ENCODE peak calls at places on chromosomes 13 and 19, in seven cellular contexts. One of them, this sample, is unnamed.

GRCh38 chr19:5306531-5306930 is 34.1 kb downstream of the PTPRS start:
- DNase-seq in left ventricle myocardium inferior: no peak
- DNase-seq in heart left ventricle: no peak
- DNase-seq in CD4-positive, CD25-positive, alpha-beta regulatory T cell: no peak
- DNase-seq in body of pancreas: no peak
- DNase-seq in cardiac muscle cell: no peak
- DNase-seq in fibroblast of lung: no peak
- DNase-seq in this sample: peak; percentile 42

GRCh38 chr19:43634516-43634876 is 5.2 kb downstream of the CADM4 start:
- DNase-seq in left ventricle myocardium inferior: no peak
- DNase-seq in heart left ventricle: no peak
- DNase-seq in CD4-positive, CD25-positive, alpha-beta regulatory T cell: no peak
- DNase-seq in body of pancreas: no peak
- DNase-seq in cardiac muscle cell: no peak
- DNase-seq in fibroblast of lung: no peak
- DNase-seq in this sample: no peak

GRCh38 chr13:90719452-90719851 is 628.0 kb upstream of the MIR17HG start:
- DNase-seq in left ventricle myocardium inferior: no peak
- DNase-seq in heart left ventricle: no peak
- DNase-seq in CD4-positive, CD25-positive, alpha-beta regulatory T cell: no peak
- DNase-seq in body of pancreas: no peak
- DNase-seq in cardiac muscle cell: no peak
- DNase-seq in fibroblast of lung: no peak
- DNase-seq in this sample: no peak

GRCh38 chr19:27618006-27618405 is 1594.9 kb downstream of the UQCRFS1 start:
- DNase-seq in left ventricle myocardium inferior: no peak
- DNase-seq in heart left ventricle: no peak
- DNase-seq in CD4-positive, CD25-positive, alpha-beta regulatory T cell: no peak
- DNase-seq in body of pancreas: no peak
- DNase-seq in cardiac muscle cell: no peak
- DNase-seq in fibroblast of lung: no peak
- DNase-seq in this sample: no peak

GRCh38 chr13:45296259-45296658 is 44.7 kb downstream of the TPT1 start:
- DNase-seq in left ventricle myocardium inferior: no peak
- DNase-seq in heart left ventricle: no peak
- DNase-seq in CD4-positive, CD25-positive, alpha-beta regulatory T cell: no peak
- DNase-seq in body of pancreas: no peak
- DNase-seq in cardiac muscle cell: no peak
- DNase-seq in fibroblast of lung: no peak
- DNase-seq in this sample: no peak

GRCh38 chr13:25541434-25542123 is 169.8 kb downstream of the ATP8A2 start:
- DNase-seq in left ventricle myocardium inferior: no peak
- DNase-seq in heart left ventricle: no peak
- DNase-seq in CD4-positive, CD25-positive, alpha-beta regulatory T cell: no peak
- DNase-seq in body of pancreas: no peak
- DNase-seq in cardiac muscle cell: no peak
- DNase-seq in fibroblast of lung: no peak
- DNase-seq in this sample: no peak

GRCh38 chr13:105655046-105655445 is 880.4 kb downstream of the EFNB2 start:
- DNase-seq in left ventricle myocardium inferior: no peak
- DNase-seq in heart left ventricle: no peak
- DNase-seq in CD4-positive, CD25-positive, alpha-beta regulatory T cell: no peak
- DNase-seq in body of pancreas: no peak
- DNase-seq in cardiac muscle cell: no peak
- DNase-seq in fibroblast of lung: peak; percentile 90
- DNase-seq in this sample: no peak

GRCh38 chr13:37403776-37404497 is 194.6 kb downstream of the POSTN start:
- DNase-seq in left ventricle myocardium inferior: no peak
- DNase-seq in heart left ventricle: no peak
- DNase-seq in CD4-positive, CD25-positive, alpha-beta regulatory T cell: no peak
- DNase-seq in body of pancreas: no peak
- DNase-seq in cardiac muscle cell: no peak
- DNase-seq in fibroblast of lung: peak; percentile 91
- DNase-seq in this sample: no peak

GRCh38 chr13:99922631-99923404 is 48.7 kb downstream of the ZIC5 start:
- DNase-seq in left ventricle myocardium inferior: no peak
- DNase-seq in heart left ventricle: no peak
- DNase-seq in CD4-positive, CD25-positive, alpha-beta regulatory T cell: no peak
- DNase-seq in body of pancreas: no peak
- DNase-seq in cardiac muscle cell: no peak
- DNase-seq in fibroblast of lung: no peak
- DNase-seq in this sample: no peak

GRCh38 chr13:113013878-113014751 is 45.1 kb downstream of the MCF2L start:
- DNase-seq in left ventricle myocardium inferior: no peak
- DNase-seq in heart left ventricle: no peak
- DNase-seq in CD4-positive, CD25-positive, alpha-beta regulatory T cell: no peak
- DNase-seq in body of pancreas: no peak
- DNase-seq in cardiac muscle cell: no peak
- DNase-seq in fibroblast of lung: no peak
- DNase-seq in this sample: no peak

GRCh38 chr19:41369769-41370168 is 5.8 kb upstream of the B9D2 start:
- DNase-seq in left ventricle myocardium inferior: no peak
- DNase-seq in heart left ventricle: no peak
- DNase-seq in CD4-positive, CD25-positive, alpha-beta regulatory T cell: no peak
- DNase-seq in body of pancreas: no peak
- DNase-seq in cardiac muscle cell: no peak
- DNase-seq in fibroblast of lung: no peak
- DNase-seq in this sample: no peak

GRCh38 chr19:51147663-51148062 is 5.6 kb downstream of the SIGLEC7 start:
- DNase-seq in left ventricle myocardium inferior: no peak
- DNase-seq in heart left ventricle: no peak
- DNase-seq in CD4-positive, CD25-positive, alpha-beta regulatory T cell: no peak
- DNase-seq in body of pancreas: no peak
- DNase-seq in cardiac muscle cell: no peak
- DNase-seq in fibroblast of lung: no peak
- DNase-seq in this sample: no peak

GRCh38 chr13:111468037-111468959 is 147.9 kb downstream of the TEX29 start:
- DNase-seq in left ventricle myocardium inferior: no peak
- DNase-seq in heart left ventricle: no peak
- DNase-seq in CD4-positive, CD25-positive, alpha-beta regulatory T cell: no peak
- DNase-seq in body of pancreas: no peak
- DNase-seq in cardiac muscle cell: no peak
- DNase-seq in fibroblast of lung: no peak
- DNase-seq in this sample: no peak

GRCh38 chr19:50167314-50167721 is 4.2 kb upstream of the IZUMO2 start:
- DNase-seq in left ventricle myocardium inferior: no peak
- DNase-seq in heart left ventricle: no peak
- DNase-seq in CD4-positive, CD25-positive, alpha-beta regulatory T cell: no peak
- DNase-seq in body of pancreas: peak; percentile 42
- DNase-seq in cardiac muscle cell: no peak
- DNase-seq in fibroblast of lung: no peak
- DNase-seq in this sample: peak; percentile 99

GRCh38 chr19:13089139-13089856 is 13.4 kb downstream of the LYL1 start:
- DNase-seq in left ventricle myocardium inferior: no peak
- DNase-seq in heart left ventricle: no peak
- DNase-seq in CD4-positive, CD25-positive, alpha-beta regulatory T cell: no peak
- DNase-seq in body of pancreas: no peak
- DNase-seq in cardiac muscle cell: no peak
- DNase-seq in fibroblast of lung: no peak
- DNase-seq in this sample: no peak

GRCh38 chr19:44718441-44719261 is 19.7 kb downstream of the CEACAM16 start:
- DNase-seq in left ventricle myocardium inferior: peak; percentile 78
- DNase-seq in heart left ventricle: peak; percentile 83
- DNase-seq in CD4-positive, CD25-positive, alpha-beta regulatory T cell: no peak
- DNase-seq in body of pancreas: peak; percentile 94
- DNase-seq in cardiac muscle cell: peak; percentile 93
- DNase-seq in fibroblast of lung: peak; percentile 70
- DNase-seq in this sample: peak; percentile 82

GRCh38 chr19:29880498-29881081 is 61.4 kb upstream of the URI1 start:
- DNase-seq in left ventricle myocardium inferior: no peak
- DNase-seq in heart left ventricle: no peak
- DNase-seq in CD4-positive, CD25-positive, alpha-beta regulatory T cell: no peak
- DNase-seq in body of pancreas: no peak
- DNase-seq in cardiac muscle cell: no peak
- DNase-seq in fibroblast of lung: no peak
- DNase-seq in this sample: no peak

GRCh38 chr19:5090780-5091575 is 122.1 kb downstream of the KDM4B start:
- DNase-seq in left ventricle myocardium inferior: peak; percentile 65
- DNase-seq in heart left ventricle: no peak
- DNase-seq in CD4-positive, CD25-positive, alpha-beta regulatory T cell: no peak
- DNase-seq in body of pancreas: no peak
- DNase-seq in cardiac muscle cell: peak; percentile 88
- DNase-seq in fibroblast of lung: peak; percentile 25
- DNase-seq in this sample: peak; percentile 65

GRCh38 chr19:3359850-3360493 is 6.4 kb upstream of the NFIC start:
- DNase-seq in left ventricle myocardium inferior: no peak
- DNase-seq in heart left ventricle: peak; percentile 69
- DNase-seq in CD4-positive, CD25-positive, alpha-beta regulatory T cell: no peak
- DNase-seq in body of pancreas: no peak
- DNase-seq in cardiac muscle cell: peak; percentile 77
- DNase-seq in fibroblast of lung: no peak
- DNase-seq in this sample: no peak

GRCh38 chr13:49869514-49869913 is 66.6 kb downstream of the SPRYD7 start:
- DNase-seq in left ventricle myocardium inferior: no peak
- DNase-seq in heart left ventricle: no peak
- DNase-seq in CD4-positive, CD25-positive, alpha-beta regulatory T cell: no peak
- DNase-seq in body of pancreas: no peak
- DNase-seq in cardiac muscle cell: peak; percentile 50
- DNase-seq in fibroblast of lung: peak; percentile 33
- DNase-seq in this sample: peak; percentile 16

GRCh38 chr13:46010148-46010547 is 42.4 kb downstream of the ZC3H13 start:
- DNase-seq in left ventricle myocardium inferior: no peak
- DNase-seq in heart left ventricle: no peak
- DNase-seq in CD4-positive, CD25-positive, alpha-beta regulatory T cell: no peak
- DNase-seq in body of pancreas: no peak
- DNase-seq in cardiac muscle cell: no peak
- DNase-seq in fibroblast of lung: peak; percentile 9
- DNase-seq in this sample: no peak

GRCh38 chr19:46385636-46386035 is 27.7 kb downstream of the CCDC8 start:
- DNase-seq in left ventricle myocardium inferior: no peak
- DNase-seq in heart left ventricle: no peak
- DNase-seq in CD4-positive, CD25-positive, alpha-beta regulatory T cell: no peak
- DNase-seq in body of pancreas: peak; percentile 4
- DNase-seq in cardiac muscle cell: no peak
- DNase-seq in fibroblast of lung: no peak
- DNase-seq in this sample: no peak

GRCh38 chr19:46386996-46387712 is 26.2 kb downstream of the CCDC8 start:
- DNase-seq in left ventricle myocardium inferior: no peak
- DNase-seq in heart left ventricle: peak; percentile 41
- DNase-seq in CD4-positive, CD25-positive, alpha-beta regulatory T cell: no peak
- DNase-seq in body of pancreas: no peak
- DNase-seq in cardiac muscle cell: no peak
- DNase-seq in fibroblast of lung: no peak
- DNase-seq in this sample: no peak

GRCh38 chr19:46384396-46384795 is 29.0 kb downstream of the CCDC8 start:
- DNase-seq in left ventricle myocardium inferior: peak; percentile 46
- DNase-seq in heart left ventricle: peak; percentile 58
- DNase-seq in CD4-positive, CD25-positive, alpha-beta regulatory T cell: no peak
- DNase-seq in body of pancreas: peak; percentile 10
- DNase-seq in cardiac muscle cell: no peak
- DNase-seq in fibroblast of lung: no peak
- DNase-seq in this sample: no peak

GRCh38 chr19:46387713-46388130 is 25.6 kb downstream of the CCDC8 start:
- DNase-seq in left ventricle myocardium inferior: no peak
- DNase-seq in heart left ventricle: no peak
- DNase-seq in CD4-positive, CD25-positive, alpha-beta regulatory T cell: no peak
- DNase-seq in body of pancreas: no peak
- DNase-seq in cardiac muscle cell: no peak
- DNase-seq in fibroblast of lung: no peak
- DNase-seq in this sample: no peak

DNA sequence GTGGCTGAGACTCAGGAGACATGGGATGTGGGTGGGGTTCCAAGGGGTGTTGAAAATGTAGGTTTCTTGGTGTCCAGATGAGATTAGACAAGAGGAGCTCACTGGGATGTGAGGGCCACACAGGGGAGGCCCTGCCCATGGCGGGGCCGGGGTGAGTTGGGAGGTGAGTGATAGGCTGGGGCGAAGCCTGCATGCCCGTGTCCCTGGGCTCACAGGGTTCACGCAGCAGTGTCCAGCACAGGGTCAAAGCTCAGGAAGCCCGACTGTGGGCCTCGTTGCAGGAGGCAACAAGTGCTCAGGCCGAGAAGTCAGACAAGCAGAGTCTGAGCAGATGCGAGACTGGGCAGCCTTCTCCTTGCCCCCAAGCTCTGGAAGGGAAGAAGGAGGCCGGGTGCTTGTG is 27.2 kb downstream of the CCDC8 start:
- DNase-seq in left ventricle myocardium inferior: no peak
- DNase-seq in heart left ventricle: no peak
- DNase-seq in CD4-positive, CD25-positive, alpha-beta regulatory T cell: no peak
- DNase-seq in body of pancreas: peak; percentile 4
- DNase-seq in cardiac muscle cell: no peak
- DNase-seq in fibroblast of lung: no peak
- DNase-seq in this sample: no peak
- H3K4me1 ChIP-seq in left ventricle myocardium inferior: peaks cover 25% of the 10 kb centered on the region
- H3K4me1 ChIP-seq in heart left ventricle: no peaks in the 10 kb centered on the region
- H3K4me1 ChIP-seq in CD4-positive, CD25-positive, alpha-beta regulatory T cell: no peaks in the 10 kb centered on the region
- H3K4me1 ChIP-seq in body of pancreas: peaks cover 8% of the 10 kb centered on the region
- H3K4me1 ChIP-seq in cardiac muscle cell: no peaks in the 10 kb centered on the region
- H3K4me1 ChIP-seq in fibroblast of lung: no peaks in the 10 kb centered on the region
- H3K4me1 ChIP-seq in this sample: no peaks in the 10 kb centered on the region

DNA sequence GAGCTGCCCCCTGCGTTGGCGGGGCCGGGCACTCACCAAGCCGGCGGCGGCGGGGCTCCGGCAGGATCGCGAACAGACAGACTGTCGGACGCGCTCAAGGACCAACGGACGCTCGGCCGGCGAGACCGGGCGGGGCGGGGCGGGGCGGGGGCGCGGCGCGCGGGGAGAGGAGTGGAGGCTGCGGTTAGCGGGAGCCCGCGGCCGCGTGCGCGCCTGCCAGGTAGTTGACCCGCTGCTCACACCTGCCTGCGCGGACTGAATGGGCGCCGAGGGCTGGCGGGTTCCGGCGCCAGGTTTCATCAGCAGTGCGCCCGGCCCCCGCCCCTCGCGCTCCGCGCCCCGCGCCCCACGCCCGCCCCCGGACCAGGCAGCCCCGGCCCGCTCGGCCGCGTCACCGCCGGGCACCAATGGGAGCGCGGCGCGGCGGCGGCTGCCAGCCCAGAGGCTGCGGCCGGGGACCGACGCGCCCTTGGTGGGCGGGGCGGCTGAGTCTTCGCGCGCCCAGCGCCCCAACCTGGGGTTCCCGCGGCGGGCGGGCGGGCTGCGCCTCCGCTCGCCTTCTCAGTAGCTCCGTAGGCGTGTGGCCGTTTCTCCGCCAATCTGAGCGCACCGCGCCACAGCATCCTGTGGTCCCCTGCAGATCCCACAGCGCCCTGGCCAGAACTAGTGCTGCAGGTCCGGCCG is at the start of gene SLC7A1:
- DNase-seq in left ventricle myocardium inferior: peak; percentile 73
- DNase-seq in heart left ventricle: peak; percentile 87
- DNase-seq in CD4-positive, CD25-positive, alpha-beta regulatory T cell: peak; percentile 79
- DNase-seq in body of pancreas: peak; percentile 81
- DNase-seq in cardiac muscle cell: peak; percentile 95
- DNase-seq in fibroblast of lung: peak; percentile 67
- DNase-seq in this sample: peak; percentile 87
- H3K4me3 ChIP-seq in left ventricle myocardium inferior: peak within 1 kb of the TSS; percentile 82
- H3K4me3 ChIP-seq in heart left ventricle: peak within 1 kb of the TSS; percentile 72
- H3K4me3 ChIP-seq in CD4-positive, CD25-positive, alpha-beta regulatory T cell: peak within 1 kb of the TSS; percentile 82
- H3K4me3 ChIP-seq in body of pancreas: peak within 1 kb of the TSS; percentile 76
- H3K4me3 ChIP-seq in cardiac muscle cell: peak within 1 kb of the TSS; percentile 90
- H3K4me3 ChIP-seq in fibroblast of lung: peak within 1 kb of the TSS; percentile 45
- H3K4me3 ChIP-seq in this sample: peak within 1 kb of the TSS; percentile 100

GRCh38 chr19:39157275-39157996 is 31.9 kb downstream of the PAK4 start:
- DNase-seq in left ventricle myocardium inferior: no peak
- DNase-seq in heart left ventricle: no peak
- DNase-seq in CD4-positive, CD25-positive, alpha-beta regulatory T cell: no peak
- DNase-seq in body of pancreas: no peak
- DNase-seq in cardiac muscle cell: no peak
- DNase-seq in fibroblast of lung: peak; percentile 8
- DNase-seq in this sample: no peak
- H3K4me1 ChIP-seq in left ventricle myocardium inferior: peaks cover 39% of the 10 kb centered on the region
- H3K4me1 ChIP-seq in heart left ventricle: peaks cover 37% of the 10 kb centered on the region
- H3K4me1 ChIP-seq in CD4-positive, CD25-positive, alpha-beta regulatory T cell: no peaks in the 10 kb centered on the region
- H3K4me1 ChIP-seq in body of pancreas: peaks cover 75% of the 10 kb centered on the region
- H3K4me1 ChIP-seq in cardiac muscle cell: peaks cover 17% of the 10 kb centered on the region
- H3K4me1 ChIP-seq in fibroblast of lung: no peaks in the 10 kb centered on the region
- H3K4me1 ChIP-seq in this sample: no peaks in the 10 kb centered on the region

GRCh38 chr19:17751912-17752273 is 616 bp downstream of the FCHO1 start:
- DNase-seq in left ventricle myocardium inferior: no peak
- DNase-seq in heart left ventricle: no peak
- DNase-seq in CD4-positive, CD25-positive, alpha-beta regulatory T cell: no peak
- DNase-seq in body of pancreas: no peak
- DNase-seq in cardiac muscle cell: no peak
- DNase-seq in fibroblast of lung: no peak
- DNase-seq in this sample: no peak
- H3K4me3 ChIP-seq in left ventricle myocardium inferior: no peak overlapping the region
- H3K4me3 ChIP-seq in heart left ventricle: no peak overlapping the region
- H3K4me3 ChIP-seq in CD4-positive, CD25-positive, alpha-beta regulatory T cell: peak overlapping the region; percentile 88
- H3K4me3 ChIP-seq in body of pancreas: no peak overlapping the region
- H3K4me3 ChIP-seq in cardiac muscle cell: no peak overlapping the region
- H3K4me3 ChIP-seq in fibroblast of lung: no peak overlapping the region
- H3K4me3 ChIP-seq in this sample: no peak overlapping the region